ENCODE peak calls at places on chromosomes 6 and 20, in seven cellular contexts. W, J, T, Z, D, G and Y are unnamed samples.

GRCh38 chr6:129031051-129031599 is 148.2 kb downstream of the LAMA2 start:
- DNase-seq in W (no peak), J (no peak), T (no peak), Z (no peak), D (no peak), G (no peak), Y (no peak)

GRCh38 chr20:44646023-44646640 is 5.4 kb downstream of the ADA start:
- DNase-seq in W (no peak), J (no peak), T (no peak), Z (no peak), D (peak; percentile 36), G (no peak), Y (no peak)

GRCh38 chr6:53042112-53042511 is 23.1 kb upstream of the FBXO9 start:
- DNase-seq in W (no peak), J (no peak), T (no peak), Z (no peak), D (no peak), G (no peak), Y (no peak)

GRCh38 chr6:55379486-55379885 is 52.2 kb downstream of the GFRAL start:
- DNase-seq in W (no peak), J (no peak), T (no peak), Z (no peak), D (no peak), G (no peak), Y (no peak)

GRCh38 chr6:1327630-1328029 is 15.7 kb downstream of the FOXQ1 start:
- DNase-seq in W (no peak), J (no peak), T (no peak), Z (no peak), D (no peak), G (no peak), Y (no peak)

GRCh38 chr20:20743511-20744169 is 31.2 kb upstream of the RALGAPA2 start:
- DNase-seq in W (peak; percentile 82), J (peak; percentile 66), T (peak; percentile 80), Z (peak; percentile 69), D (peak; percentile 71), G (peak; percentile 12), Y (no peak)

GRCh38 chr6:12761376-12762115 is 45.0 kb downstream of the PHACTR1 start:
- DNase-seq in W (no peak), J (no peak), T (no peak), Z (no peak), D (no peak), G (no peak), Y (no peak)

GRCh38 chr6:10411131-10411914 is 3.6 kb downstream of the TFAP2A start:
- DNase-seq in W (no peak), J (no peak), T (no peak), Z (no peak), D (peak; percentile 68), G (no peak), Y (no peak)

GRCh38 chr6:132513821-132514545 is 1.1 kb upstream of the STX7 start:
- DNase-seq in W (no peak), J (no peak), T (no peak), Z (no peak), D (no peak), G (no peak), Y (no peak)

GRCh38 chr6:120274547-120274946 is 925.0 kb upstream of the MAN1A1 start:
- DNase-seq in W (no peak), J (no peak), T (no peak), Z (no peak), D (no peak), G (no peak), Y (no peak)

GRCh38 chr20:62625921-62626547 is 16.3 kb upstream of the SLCO4A1 start:
- DNase-seq in W (no peak), J (no peak), T (no peak), Z (no peak), D (no peak), G (no peak), Y (no peak)

GRCh38 chr20:62628691-62629090 is 13.6 kb upstream of the SLCO4A1 start:
- DNase-seq in W (no peak), J (no peak), T (no peak), Z (no peak), D (peak; percentile 68), G (no peak), Y (no peak)

GRCh38 chr20:62629864-62630470 is 12.3 kb upstream of the SLCO4A1 start:
- DNase-seq in W (no peak), J (no peak), T (no peak), Z (no peak), D (no peak), G (no peak), Y (no peak)

GRCh38 chr20:62625516-62625915 is 16.8 kb upstream of the SLCO4A1 start:
- DNase-seq in W (no peak), J (no peak), T (no peak), Z (no peak), D (no peak), G (no peak), Y (no peak)

GRCh38 chr20:62627901-62628612 is 14.2 kb upstream of the SLCO4A1 start:
- DNase-seq in W (no peak), J (no peak), T (no peak), Z (no peak), D (no peak), G (no peak), Y (no peak)
- H3K27ac ChIP-seq in W (no peak overlapping the region), J (no peak overlapping the region), T (no peak overlapping the region), Z (no peak overlapping the region), D (no peak overlapping the region), G (no peak overlapping the region), Y (no peak overlapping the region)

DNA sequence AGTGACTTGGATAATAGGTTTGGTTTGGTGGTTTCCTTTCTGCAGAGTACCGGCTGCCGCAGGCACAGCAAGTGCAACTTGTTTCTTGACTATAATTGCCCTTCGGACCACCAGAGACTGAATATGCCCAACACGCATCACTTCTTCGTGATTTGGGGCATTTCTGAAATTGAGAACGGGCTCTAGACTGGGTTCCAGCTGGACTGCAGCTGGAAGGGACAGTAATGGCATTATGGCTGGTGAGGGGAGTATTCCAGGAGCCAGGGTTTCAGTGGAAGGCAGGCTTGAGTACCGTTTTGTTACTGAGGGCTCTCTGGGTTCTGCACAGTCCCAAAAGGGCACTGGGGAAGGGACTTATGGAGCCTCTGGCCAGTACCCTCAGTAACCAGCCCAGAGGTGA is 40.1 kb downstream of the DSTN start:
- DNase-seq in W (no peak), J (no peak), T (no peak), Z (no peak), D (no peak), G (no peak), Y (no peak)
- H3K36me3 ChIP-seq in W (peaks cover 41% of the 10 kb centered on the region), J (no peaks in the 10 kb centered on the region), T (peaks cover 57% of the 10 kb centered on the region), Z (peaks cover 69% of the 10 kb centered on the region), D (no peaks in the 10 kb centered on the region), G (peaks cover 45% of the 10 kb centered on the region), Y (peaks cover 31% of the 10 kb centered on the region)

GRCh38 chr20:61560361-61560853 is 308.3 kb downstream of the CDH4 start:
- DNase-seq in W (no peak), J (no peak), T (no peak), Z (peak; percentile 56), D (peak; percentile 80), G (no peak), Y (no peak)
- TF ChIP-seq CTCF in W (peak; percentile 11), J (no peak), T (peak; percentile 13), Z (no peak), D (peak; percentile 59), G (no peak), Y (peak; percentile 87)

GRCh38 chr6:107120404-107120803 is 5.1 kb upstream of the BEND3 start:
- DNase-seq in W (no peak), J (no peak), T (no peak), Z (no peak), D (no peak), G (no peak), Y (no peak)

GRCh38 chr6:107122748-107123147 is 7.4 kb upstream of the BEND3 start:
- DNase-seq in W (no peak), J (no peak), T (no peak), Z (no peak), D (no peak), G (no peak), Y (no peak)

GRCh38 chr6:107123501-107123900 is 8.2 kb upstream of the BEND3 start:
- DNase-seq in W (no peak), J (no peak), T (no peak), Z (no peak), D (no peak), G (no peak), Y (no peak)

GRCh38 chr6:107121964-107122495 is 6.7 kb upstream of the BEND3 start:
- DNase-seq in W (no peak), J (no peak), T (no peak), Z (no peak), D (no peak), G (no peak), Y (no peak)

GRCh38 chr6:107121266-107121665 is 6.0 kb upstream of the BEND3 start:
- DNase-seq in W (no peak), J (no peak), T (no peak), Z (no peak), D (no peak), G (no peak), Y (no peak)
- H3K27ac ChIP-seq in W (no peak overlapping the region), J (no peak overlapping the region), T (no peak overlapping the region), Z (no peak overlapping the region), D (no peak overlapping the region), G (no peak overlapping the region), Y (no peak overlapping the region)